ENCODE peak calls at places on chromosomes 3 and 15, in five cellular contexts. D is left colon; R is CD8-positive, alpha-beta T cell; A is NCI-H524 treated with DMSO at 0.1 percent for 48 hours; X is activated T-cell treated with anti-CD3 and anti-CD28 coated beads, Interleukin-2, amount 50 U/mL, for 1 hour. B is an unnamed sample.

GRCh38 chr15:70197945-70198361 is 100.2 kb upstream of the TLE3 start:
- DNase-seq in R (no peak), D (no peak), X (no peak), A (no peak), B (no peak)

GRCh38 chr15:31477851-31478250 is 151.2 kb downstream of the KLF13 start:
- DNase-seq in D (no peak), R (no peak), A (no peak), X (no peak), B (peak)

GRCh38 chr3:188197388-188197847 is 43.5 kb downstream of the LPP start:
- DNase-seq in D (peak), A (no peak), R (no peak), X (no peak), B (no peak)

GRCh38 chr15:42133892-42134502 is 22.4 kb downstream of the PLA2G4F start:
- DNase-seq in D (peak), R (peak), A (no peak), X (peak), B (peak)

GRCh38 chr3:50267280-50267913 is 1.6 kb upstream of the SEMA3B start:
- DNase-seq in X (no peak), A (no peak), R (no peak), D (peak), B (peak)

GRCh38 chr15:88401972-88402656 is 65.1 kb downstream of the MRPL46 start:
- DNase-seq in R (peak), X (no peak), A (no peak), D (peak), B (peak)

GRCh38 chr3:190326930-190327329 is 4.7 kb upstream of the CLDN1 start:
- DNase-seq in A (no peak), R (no peak), D (no peak), X (no peak), B (no peak)

GRCh38 chr3:184953396-184953795 is 141.4 kb downstream of the VPS8 start:
- DNase-seq in X (no peak), R (no peak), A (peak), D (no peak), B (no peak)

GRCh38 chr3:61425356-61425755 is 136.0 kb upstream of the PTPRG start:
- DNase-seq in A (no peak), R (no peak), X (no peak), D (no peak), B (no peak)